ENCODE peak calls at places on chromosomes 12 and 14, in four cellular contexts. One of them, this sample, is unnamed.

GRCh38 chr12:116551952-116552749 is 7.0 kb upstream of the MAP1LC3B2 start:
- DNase-seq in mesenchymal stem cell: peak; percentile 90
- DNase-seq in GM13976: no peak
- DNase-seq in nephron progenitor cell: no peak
- DNase-seq in this sample: peak; percentile 13

GRCh38 chr12:125971981-125972380 is 906.7 kb downstream of the AACS start:
- DNase-seq in mesenchymal stem cell: no peak
- DNase-seq in GM13976: no peak
- DNase-seq in nephron progenitor cell: no peak
- DNase-seq in this sample: no peak

GRCh38 chr14:105894125-105894977 is 368.0 kb downstream of the TMEM121 start:
- DNase-seq in mesenchymal stem cell: no peak
- DNase-seq in GM13976: peak; percentile 5
- DNase-seq in nephron progenitor cell: no peak
- DNase-seq in this sample: no peak

GRCh38 chr14:62126885-62127478 is 364.8 kb downstream of the SNAPC1 start:
- DNase-seq in mesenchymal stem cell: peak; percentile 56
- DNase-seq in GM13976: peak; percentile 30
- DNase-seq in nephron progenitor cell: peak; percentile 7
- DNase-seq in this sample: no peak

GRCh38 chr14:73460691-73461127 is 2.4 kb upstream of the NUMB start:
- DNase-seq in mesenchymal stem cell: peak; percentile 68
- DNase-seq in GM13976: no peak
- DNase-seq in nephron progenitor cell: no peak
- DNase-seq in this sample: no peak

GRCh38 chr14:40394634-40395340 is 962.6 kb upstream of the FBXO33 start:
- DNase-seq in mesenchymal stem cell: peak; percentile 8
- DNase-seq in GM13976: no peak
- DNase-seq in nephron progenitor cell: no peak
- DNase-seq in this sample: no peak

GRCh38 chr12:28629691-28630090 is 439.4 kb downstream of the CCDC91 start:
- DNase-seq in mesenchymal stem cell: no peak
- DNase-seq in GM13976: no peak
- DNase-seq in nephron progenitor cell: no peak
- DNase-seq in this sample: no peak

GRCh38 chr14:58633831-58634230 is 3.9 kb upstream of the DACT1 start:
- DNase-seq in mesenchymal stem cell: peak; percentile 43
- DNase-seq in GM13976: no peak
- DNase-seq in nephron progenitor cell: no peak
- DNase-seq in this sample: no peak

GRCh38 chr14:74720526-74720925 is 7.6 kb downstream of the FCF1 start:
- DNase-seq in mesenchymal stem cell: peak; percentile 43
- DNase-seq in GM13976: no peak
- DNase-seq in nephron progenitor cell: no peak
- DNase-seq in this sample: no peak

GRCh38 chr12:63068857-63069442 is 82.1 kb downstream of the AVPR1A start:
- DNase-seq in mesenchymal stem cell: peak; percentile 49
- DNase-seq in GM13976: no peak
- DNase-seq in nephron progenitor cell: no peak
- DNase-seq in this sample: peak; percentile 4

GRCh38 chr14:93163570-93163969 is 21.1 kb downstream of the MOAP1 start:
- DNase-seq in mesenchymal stem cell: no peak
- DNase-seq in GM13976: peak; percentile 31
- DNase-seq in nephron progenitor cell: no peak
- DNase-seq in this sample: no peak

GRCh38 chr12:78088391-78088832 is 257.7 kb downstream of the NAV3 start:
- DNase-seq in mesenchymal stem cell: peak; percentile 63
- DNase-seq in GM13976: no peak
- DNase-seq in nephron progenitor cell: no peak
- DNase-seq in this sample: no peak

GRCh38 chr12:76713986-76714385 is 49.9 kb upstream of the ZDHHC17 start:
- DNase-seq in mesenchymal stem cell: no peak
- DNase-seq in GM13976: no peak
- DNase-seq in nephron progenitor cell: no peak
- DNase-seq in this sample: no peak

GRCh38 chr12:69658203-69658602 is 40.9 kb downstream of the BEST3 start:
- DNase-seq in mesenchymal stem cell: no peak
- DNase-seq in GM13976: no peak
- DNase-seq in nephron progenitor cell: no peak
- DNase-seq in this sample: no peak

GRCh38 chr12:24014240-24014639 is 64.8 kb upstream of the SOX5 start:
- DNase-seq in mesenchymal stem cell: no peak
- DNase-seq in GM13976: no peak
- DNase-seq in nephron progenitor cell: no peak
- DNase-seq in this sample: no peak

GRCh38 chr12:1162083-1162760 is 171.2 kb downstream of the ERC1 start:
- DNase-seq in mesenchymal stem cell: no peak
- DNase-seq in GM13976: no peak
- DNase-seq in nephron progenitor cell: no peak
- DNase-seq in this sample: no peak

GRCh38 chr12:17283563-17283962 is 677.6 kb upstream of the LMO3 start:
- DNase-seq in mesenchymal stem cell: no peak
- DNase-seq in GM13976: no peak
- DNase-seq in nephron progenitor cell: no peak
- DNase-seq in this sample: no peak

GRCh38 chr12:57632898-57633825 is at the start of gene B4GALNT1:
- DNase-seq in mesenchymal stem cell: peak; percentile 64
- DNase-seq in GM13976: peak; percentile 86
- DNase-seq in nephron progenitor cell: peak; percentile 86
- DNase-seq in this sample: peak; percentile 31

GRCh38 chr12:3490848-3491382 is at the start of gene PRMT8:
- DNase-seq in mesenchymal stem cell: no peak
- DNase-seq in GM13976: no peak
- DNase-seq in nephron progenitor cell: peak; percentile 78
- DNase-seq in this sample: no peak

GRCh38 chr12:48681416-48681737 is 661 bp downstream of the KANSL2 start:
- DNase-seq in mesenchymal stem cell: no peak
- DNase-seq in GM13976: peak; percentile 31
- DNase-seq in nephron progenitor cell: no peak
- DNase-seq in this sample: no peak

GRCh38 chr12:130456375-130457199 is 118.9 kb downstream of the PIWIL1 start:
- DNase-seq in mesenchymal stem cell: no peak
- DNase-seq in GM13976: no peak
- DNase-seq in nephron progenitor cell: no peak
- DNase-seq in this sample: peak; percentile 58

GRCh38 chr14:101588286-101588975 is 27.1 kb downstream of the DIO3 start:
- DNase-seq in mesenchymal stem cell: no peak
- DNase-seq in GM13976: no peak
- DNase-seq in nephron progenitor cell: no peak
- DNase-seq in this sample: no peak

GRCh38 chr14:21672116-21672515 is 1.5 kb downstream of the OR4E1 start:
- DNase-seq in mesenchymal stem cell: peak; percentile 69
- DNase-seq in GM13976: no peak
- DNase-seq in nephron progenitor cell: no peak
- DNase-seq in this sample: no peak

GRCh38 chr12:109949089-109949488 is 47.1 kb downstream of the GIT2 start:
- DNase-seq in mesenchymal stem cell: peak; percentile 55
- DNase-seq in GM13976: no peak
- DNase-seq in nephron progenitor cell: no peak
- DNase-seq in this sample: no peak

GRCh38 chr14:59707778-59708635 is 131.4 kb upstream of the CCDC175 start:
- DNase-seq in mesenchymal stem cell: no peak
- DNase-seq in GM13976: no peak
- DNase-seq in nephron progenitor cell: no peak
- DNase-seq in this sample: no peak

GRCh38 chr14:30162066-30162465 is 234.4 kb upstream of the PRKD1 start:
- DNase-seq in mesenchymal stem cell: no peak
- DNase-seq in GM13976: no peak
- DNase-seq in nephron progenitor cell: no peak
- DNase-seq in this sample: no peak

GRCh38 chr12:52604859-52605258 is 3.6 kb upstream of the KRT72 start:
- DNase-seq in mesenchymal stem cell: no peak
- DNase-seq in GM13976: no peak
- DNase-seq in nephron progenitor cell: no peak
- DNase-seq in this sample: no peak

GRCh38 chr14:64696355-64696844 is 7.8 kb upstream of the PLEKHG3 start:
- DNase-seq in mesenchymal stem cell: no peak
- DNase-seq in GM13976: no peak
- DNase-seq in nephron progenitor cell: no peak
- DNase-seq in this sample: no peak

GRCh38 chr12:12010277-12011031 is 60.3 kb upstream of the BCL2L14 start:
- DNase-seq in mesenchymal stem cell: peak; percentile 62
- DNase-seq in GM13976: peak; percentile 69
- DNase-seq in nephron progenitor cell: no peak
- DNase-seq in this sample: peak; percentile 30

GRCh38 chr12:54032627-54033100 is at the start of gene HOXC5:
- DNase-seq in mesenchymal stem cell: peak; percentile 82
- DNase-seq in GM13976: peak; percentile 89
- DNase-seq in nephron progenitor cell: peak; percentile 88
- DNase-seq in this sample: no peak

This sample was measured in anterior cingulate cortex.